ENCODE peak calls at places on chromosomes 1 and 21, in ten cellular contexts. F is stimulated activated naive CD4-positive, alpha-beta T cell; G is NCI-H748 treated with DMSO at 0.1 percent for 48 hours; A is DMS53; C is lower lobe of right lung; B is GM04503; U is H4; R is PC-9; Z is activated naive CD8-positive, alpha-beta T cell treated with anti-CD3 and anti-CD28 coated beads, Interleukin-2, amount 50 U/mL, for 24 hours; S is stromal cell of bone marrow. N is an unnamed sample.
A peak's percentile ranks its signal among the peaks of the same experiment; 100 is the strongest.

GRCh38 chr21:44888581-44889550 is 15.4 kb upstream of the PTTG1IP start:
- DNase-seq in G (no peak), R (no peak), S (no peak), C (peak; percentile 36), Z (no peak), B (no peak), A (no peak), U (no peak), F (no peak), N (no peak)

GRCh38 chr1:205286335-205286950 is 35.1 kb downstream of the NUAK2 start:
- DNase-seq in Z (peak; percentile 86), B (no peak), A (no peak), S (no peak), C (no peak), U (peak; percentile 75), R (no peak), F (peak; percentile 41), G (no peak), N (no peak)

GRCh38 chr1:206854401-206855129 is 10.9 kb upstream of the IL20 start:
- DNase-seq in A (peak; percentile 24), R (peak; percentile 54), S (no peak), F (no peak), C (no peak), U (peak; percentile 26), B (no peak), Z (no peak), G (no peak), N (no peak)

GRCh38 chr1:94544706-94545490 is 3.3 kb upstream of the F3 start:
- DNase-seq in Z (no peak), R (peak; percentile 53), A (no peak), G (no peak), B (no peak), S (peak; percentile 75), U (peak; percentile 51), C (no peak), F (no peak), N (no peak)

GRCh38 chr1:169321539-169321938 is 46.1 kb downstream of the NME7 start:
- DNase-seq in S (peak; percentile 53), B (no peak), F (no peak), R (peak; percentile 64), A (peak; percentile 72), G (no peak), Z (no peak), U (peak; percentile 27), C (no peak), N (peak; percentile 28)

GRCh38 chr1:244820131-244820530 is 15.3 kb upstream of the COX20 start:
- DNase-seq in G (no peak), Z (no peak), F (no peak), S (no peak), A (no peak), C (no peak), B (no peak), R (no peak), U (no peak), N (no peak)

GRCh38 chr1:246689409-246689997 is 34.7 kb upstream of the SCCPDH start:
- DNase-seq in S (peak; percentile 61), A (peak; percentile 88), G (peak; percentile 58), B (no peak), F (peak; percentile 7), C (peak; percentile 72), U (peak; percentile 56), Z (peak; percentile 45), R (peak; percentile 61), N (peak; percentile 52)

GRCh38 chr1:89451011-89451410 is 73.6 kb upstream of the LRRC8B start:
- DNase-seq in C (no peak), Z (peak; percentile 12), B (peak; percentile 12), G (no peak), A (no peak), F (no peak), R (no peak), U (no peak), S (peak; percentile 9), N (no peak)

GRCh38 chr1:160251687-160252526 is 10.4 kb downstream of the DCAF8 start:
- DNase-seq in F (peak; percentile 62), A (peak; percentile 89), G (peak; percentile 17), Z (peak; percentile 26), U (peak; percentile 58), C (peak; percentile 60), R (peak; percentile 71), B (peak; percentile 27), S (peak; percentile 65), N (peak; percentile 38)

GRCh38 chr1:34901919-34902318 is 27.5 kb downstream of the DLGAP3 start:
- DNase-seq in R (no peak), U (no peak), Z (no peak), S (no peak), A (no peak), F (no peak), G (no peak), B (no peak), C (no peak), N (no peak)

GRCh38 chr1:95974586-95974985 is 740.6 kb downstream of the RWDD3 start:
- DNase-seq in C (no peak), B (no peak), U (peak; percentile 21), G (no peak), F (no peak), R (no peak), A (no peak), S (no peak), Z (no peak), N (no peak)

GRCh38 chr1:234638832-234639799 is 29.1 kb upstream of the IRF2BP2 start:
- DNase-seq in S (no peak), Z (no peak), G (no peak), C (no peak), U (no peak), F (no peak), R (peak; percentile 92), A (peak; percentile 95), B (no peak), N (no peak)

N was measured in HCT116.